ENCODE peak calls at places on chromosome 20, in ten cellular contexts. F is fibroblast of pulmonary artery; S is stimulated activated CD8-positive, alpha-beta memory T cell treated with anti-CD3 and anti-CD28 coated beads, Interleukin-2, amount 100 ng/mL, for 1 hour; I is activated CD4-positive, alpha-beta T cell treated with anti-CD3 and anti-CD28 coated beads, Interleukin-2, amount 50 U/mL, for 1 hour; Y is psoas muscle; A is activated CD8-positive, alpha-beta memory T cell treated with anti-CD3 and anti-CD28 coated beads for 24 hours; B is cardiac fibroblast; J is hypothalamus; O is AG08395; Z is NCI-H1092. L is an unnamed sample.

GRCh38 chr20:44166008-44166407 is 21.0 kb downstream of the JPH2 start:
- DNase-seq in A (no peak), O (peak; percentile 79), S (no peak), J (no peak), F (peak; percentile 38), I (no peak), B (peak; percentile 81), Y (no peak), Z (no peak), L (no peak)

GRCh38 chr20:46544576-46544975 is 5.9 kb downstream of the OCSTAMP start:
- DNase-seq in Y (no peak), Z (no peak), I (no peak), B (peak; percentile 21), J (no peak), A (no peak), F (peak; percentile 17), S (no peak), O (no peak), L (no peak)

GRCh38 chr20:43919686-43920403 is 5.2 kb downstream of the TOX2 start:
- DNase-seq in Y (no peak), F (no peak), A (no peak), B (no peak), J (no peak), S (no peak), Z (no peak), O (no peak), I (no peak), L (no peak)

GRCh38 chr20:11544029-11544678 is 373.5 kb upstream of the BTBD3 start:
- DNase-seq in S (no peak), A (no peak), J (peak; percentile 6), Y (no peak), Z (peak; percentile 72), B (peak; percentile 85), F (peak; percentile 87), O (peak; percentile 55), I (no peak), L (no peak)

GRCh38 chr20:22675337-22675736 is 91.0 kb upstream of the FOXA2 start:
- DNase-seq in B (no peak), I (no peak), S (no peak), A (no peak), Y (no peak), F (no peak), Z (no peak), O (no peak), J (no peak), L (no peak)

GRCh38 chr20:10316582-10316981 is 98.0 kb downstream of the SNAP25 start:
- DNase-seq in B (peak; percentile 38), Z (no peak), A (no peak), F (no peak), S (no peak), I (no peak), Y (no peak), O (no peak), J (no peak), L (no peak)

GRCh38 chr20:36335187-36335870 is 29.2 kb downstream of the DLGAP4 start:
- DNase-seq in Y (no peak), I (no peak), O (no peak), J (no peak), S (no peak), A (no peak), B (no peak), F (no peak), Z (no peak), L (no peak)

GRCh38 chr20:37315293-37316110 is 26.0 kb downstream of the MANBAL start:
- DNase-seq in F (peak; percentile 76), Y (peak; percentile 67), O (peak; percentile 88), S (no peak), I (no peak), A (no peak), Z (no peak), B (peak; percentile 54), J (no peak), L (no peak)

GRCh38 chr20:51204794-51205193 is 181.9 kb upstream of the KCNG1 start:
- DNase-seq in I (no peak), O (no peak), B (no peak), F (no peak), J (no peak), A (no peak), Y (no peak), S (no peak), Z (no peak), L (no peak)

GRCh38 chr20:5945963-5946362 is 4.4 kb downstream of the TRMT6 start:
- DNase-seq in S (no peak), F (peak; percentile 64), I (no peak), Y (no peak), Z (no peak), O (no peak), A (no peak), J (no peak), B (peak; percentile 82), L (no peak)

GRCh38 chr20:25325073-25325472 is 65.6 kb downstream of the ABHD12 start:
- DNase-seq in S (no peak), Z (no peak), F (no peak), I (no peak), O (no peak), A (no peak), B (no peak), J (no peak), Y (no peak), L (no peak)

L was measured in activated gamma-delta T cell treated with Interleukin-2 at 50 U/mL for 16 hours.